ENCODE peak calls at places on chromosomes 12 and 14, in four cellular contexts. One of them, this sample, is unnamed.
A peak's percentile ranks its signal among the peaks of the same experiment; 100 is the strongest.

GRCh38 chr12:112182499-112182898 is 57.1 kb downstream of the TRAFD1 start:
- DNase-seq in tibial nerve: peak; percentile 43
- DNase-seq in fibroblast of lung: peak; percentile 6
- DNase-seq in small intestine: no peak
- DNase-seq in this sample: no peak

GRCh38 chr14:49926803-49927202 is 33.9 kb downstream of the ARF6 start:
- DNase-seq in tibial nerve: no peak
- DNase-seq in fibroblast of lung: no peak
- DNase-seq in small intestine: no peak
- DNase-seq in this sample: no peak

GRCh38 chr12:100576311-100577036 is 3.0 kb downstream of the GAS2L3 start:
- DNase-seq in tibial nerve: no peak
- DNase-seq in fibroblast of lung: peak; percentile 82
- DNase-seq in small intestine: peak; percentile 54
- DNase-seq in this sample: peak; percentile 57

GRCh38 chr12:85711735-85712390 is 124.3 kb downstream of the RASSF9 start:
- DNase-seq in tibial nerve: peak; percentile 22
- DNase-seq in fibroblast of lung: no peak
- DNase-seq in small intestine: no peak
- DNase-seq in this sample: no peak

GRCh38 chr12:128891856-128892255 is 38.6 kb downstream of the GLT1D1 start:
- DNase-seq in tibial nerve: no peak
- DNase-seq in fibroblast of lung: no peak
- DNase-seq in small intestine: no peak
- DNase-seq in this sample: no peak

GRCh38 chr14:89455412-89455811 is 38.4 kb upstream of the FOXN3 start:
- DNase-seq in tibial nerve: no peak
- DNase-seq in fibroblast of lung: peak; percentile 24
- DNase-seq in small intestine: peak; percentile 91
- DNase-seq in this sample: no peak

GRCh38 chr12:51270067-51270846 is at the start of gene SMAGP:
- DNase-seq in tibial nerve: no peak
- DNase-seq in fibroblast of lung: peak; percentile 46
- DNase-seq in small intestine: peak; percentile 76
- DNase-seq in this sample: peak; percentile 44

GRCh38 chr14:51744372-51745150 is 92.9 kb downstream of the FRMD6 start:
- DNase-seq in tibial nerve: no peak
- DNase-seq in fibroblast of lung: no peak
- DNase-seq in small intestine: no peak
- DNase-seq in this sample: no peak

GRCh38 chr14:29220077-29220476 is 453.5 kb downstream of the FOXG1 start:
- DNase-seq in tibial nerve: no peak
- DNase-seq in fibroblast of lung: no peak
- DNase-seq in small intestine: no peak
- DNase-seq in this sample: no peak

GRCh38 chr12:81329088-81329487 is 251.2 kb downstream of the ACSS3 start:
- DNase-seq in tibial nerve: no peak
- DNase-seq in fibroblast of lung: peak; percentile 14
- DNase-seq in small intestine: peak; percentile 0
- DNase-seq in this sample: peak; percentile 15

GRCh38 chr12:79347852-79348251 is 342.9 kb downstream of the PAWR start:
- DNase-seq in tibial nerve: no peak
- DNase-seq in fibroblast of lung: no peak
- DNase-seq in small intestine: no peak
- DNase-seq in this sample: no peak

GRCh38 chr14:61322799-61323290 is 1.5 kb downstream of the PRKCH start:
- DNase-seq in tibial nerve: no peak
- DNase-seq in fibroblast of lung: peak; percentile 7
- DNase-seq in small intestine: no peak
- DNase-seq in this sample: peak; percentile 98
- H3K27ac ChIP-seq in tibial nerve: peak overlapping the region; percentile 4
- H3K27ac ChIP-seq in fibroblast of lung: no peak overlapping the region
- H3K27ac ChIP-seq in small intestine: peak overlapping the region; percentile 89
- H3K27ac ChIP-seq in this sample: peak overlapping the region; percentile 92

DNA sequence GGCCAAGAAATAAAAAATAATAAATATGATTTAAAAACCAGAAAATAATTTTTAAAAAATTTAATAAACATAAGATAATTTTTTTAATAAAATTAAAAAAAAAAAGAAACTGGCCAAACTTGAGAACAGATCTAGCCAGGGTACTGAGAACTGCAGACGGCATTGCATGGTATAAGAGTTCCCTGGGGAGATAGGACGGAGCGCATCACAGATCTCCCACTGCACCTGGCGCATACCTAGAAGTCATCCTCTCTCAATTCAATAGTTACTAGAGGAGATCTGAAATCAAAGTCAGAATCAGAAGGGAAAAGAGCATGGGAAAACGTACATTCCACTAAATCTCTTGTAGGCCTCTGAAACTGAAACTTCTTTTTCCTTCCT is 58.9 kb upstream of the BCL2L14 start:
- DNase-seq in tibial nerve: no peak
- DNase-seq in fibroblast of lung: no peak
- DNase-seq in small intestine: no peak
- DNase-seq in this sample: no peak
- H3K27ac ChIP-seq in tibial nerve: no peak overlapping the region
- H3K27ac ChIP-seq in fibroblast of lung: no peak overlapping the region
- H3K27ac ChIP-seq in small intestine: no peak overlapping the region
- H3K27ac ChIP-seq in this sample: no peak overlapping the region

GRCh38 chr12:14953752-14954151 is 7.6 kb downstream of the ARHGDIB start:
- DNase-seq in tibial nerve: no peak
- DNase-seq in fibroblast of lung: no peak
- DNase-seq in small intestine: no peak
- DNase-seq in this sample: no peak
- H3K27ac ChIP-seq in tibial nerve: no peak overlapping the region
- H3K27ac ChIP-seq in fibroblast of lung: no peak overlapping the region
- H3K27ac ChIP-seq in small intestine: peak overlapping the region; percentile 82
- H3K27ac ChIP-seq in this sample: no peak overlapping the region

GRCh38 chr14:93234798-93235197 is 27.7 kb downstream of the UBR7 start:
- DNase-seq in tibial nerve: no peak
- DNase-seq in fibroblast of lung: peak; percentile 89
- DNase-seq in small intestine: no peak
- DNase-seq in this sample: peak; percentile 90

GRCh38 chr14:93232159-93232558 is 25.1 kb downstream of the UBR7 start:
- DNase-seq in tibial nerve: no peak
- DNase-seq in fibroblast of lung: no peak
- DNase-seq in small intestine: no peak
- DNase-seq in this sample: no peak

GRCh38 chr14:93228550-93228949 is 21.5 kb downstream of the UBR7 start:
- DNase-seq in tibial nerve: no peak
- DNase-seq in fibroblast of lung: no peak
- DNase-seq in small intestine: no peak
- DNase-seq in this sample: no peak

GRCh38 chr14:93231129-93231979 is 24.3 kb downstream of the UBR7 start:
- DNase-seq in tibial nerve: no peak
- DNase-seq in fibroblast of lung: peak; percentile 65
- DNase-seq in small intestine: no peak
- DNase-seq in this sample: peak; percentile 49

DNA sequence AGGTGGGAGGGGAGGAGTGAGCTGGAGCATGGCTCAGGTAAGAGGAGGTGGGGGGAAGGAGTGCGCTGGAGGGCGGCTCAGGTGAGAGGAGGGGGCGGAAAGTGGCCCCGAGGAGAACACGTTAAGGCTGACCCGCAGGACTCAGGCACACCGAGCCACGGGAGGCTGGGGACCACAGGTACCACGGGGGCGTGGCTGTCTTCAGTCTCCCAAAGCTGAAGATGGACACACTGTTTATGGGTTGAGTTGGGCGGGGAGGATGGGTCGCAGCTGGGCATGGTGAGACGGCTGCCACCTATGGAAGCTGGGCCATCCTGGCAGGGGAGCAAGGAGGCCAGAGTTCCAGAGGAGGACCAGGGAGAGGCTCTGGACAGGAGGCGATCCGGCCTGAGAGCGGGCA is 23.5 kb downstream of the UBR7 start:
- DNase-seq in tibial nerve: no peak
- DNase-seq in fibroblast of lung: no peak
- DNase-seq in small intestine: no peak
- DNase-seq in this sample: no peak
- H3K27ac ChIP-seq in tibial nerve: no peak overlapping the region
- H3K27ac ChIP-seq in fibroblast of lung: no peak overlapping the region
- H3K27ac ChIP-seq in small intestine: no peak overlapping the region
- H3K27ac ChIP-seq in this sample: no peak overlapping the region

GRCh38 chr14:71687115-71687836 is 245.0 kb upstream of the RGS6 start:
- DNase-seq in tibial nerve: no peak
- DNase-seq in fibroblast of lung: peak; percentile 58
- DNase-seq in small intestine: no peak
- DNase-seq in this sample: no peak
- H3K27ac ChIP-seq in tibial nerve: no peak overlapping the region
- H3K27ac ChIP-seq in fibroblast of lung: no peak overlapping the region
- H3K27ac ChIP-seq in small intestine: no peak overlapping the region
- H3K27ac ChIP-seq in this sample: no peak overlapping the region

DNA sequence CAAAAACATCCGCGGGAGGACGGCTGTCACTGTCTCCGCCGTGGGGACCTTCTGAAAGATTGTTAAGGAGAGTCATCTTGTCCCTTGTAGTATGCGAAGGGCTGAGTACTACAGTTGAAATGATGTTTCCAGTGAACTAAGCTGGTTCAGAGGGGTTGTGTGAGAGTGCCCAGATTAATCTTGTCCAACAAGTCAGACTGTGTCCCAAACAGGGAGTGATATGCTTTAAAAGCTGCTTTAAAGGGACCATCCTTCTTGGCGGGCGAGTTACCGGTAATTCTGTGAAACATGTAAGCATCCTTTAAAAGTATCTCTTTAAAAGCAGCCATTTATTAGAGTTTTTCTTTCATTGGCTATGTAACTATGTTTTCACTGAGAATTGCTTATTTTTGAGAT is 1.1 kb downstream of the WDR20 start:
- DNase-seq in tibial nerve: no peak
- DNase-seq in fibroblast of lung: no peak
- DNase-seq in small intestine: no peak
- DNase-seq in this sample: no peak
- H3K27ac ChIP-seq in tibial nerve: no peak overlapping the region
- H3K27ac ChIP-seq in fibroblast of lung: peak overlapping the region; percentile 87
- H3K27ac ChIP-seq in small intestine: peak overlapping the region; percentile 82
- H3K27ac ChIP-seq in this sample: peak overlapping the region; percentile 91

DNA sequence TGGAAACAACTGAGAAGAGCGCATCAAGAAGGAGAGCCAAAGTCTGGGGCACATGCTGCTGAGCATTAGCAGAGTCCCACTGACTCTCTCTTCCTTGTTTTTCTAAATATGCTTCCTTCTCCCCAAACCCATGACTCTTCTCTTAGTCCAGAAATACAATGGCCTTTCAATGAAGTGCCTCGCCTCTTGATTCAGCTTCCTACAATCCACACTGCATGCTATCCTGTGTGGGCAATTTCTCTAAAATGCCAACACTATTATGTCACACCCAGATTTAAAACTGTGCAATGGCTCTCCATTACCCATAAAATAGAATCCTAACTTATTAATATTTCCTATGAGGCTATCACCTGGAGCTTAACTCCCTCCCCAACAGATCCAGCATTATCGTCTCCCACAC is 198.6 kb downstream of the RPAP3 start:
- DNase-seq in tibial nerve: no peak
- DNase-seq in fibroblast of lung: peak; percentile 54
- DNase-seq in small intestine: no peak
- DNase-seq in this sample: peak; percentile 54
- H3K27ac ChIP-seq in tibial nerve: no peak overlapping the region
- H3K27ac ChIP-seq in fibroblast of lung: no peak overlapping the region
- H3K27ac ChIP-seq in small intestine: no peak overlapping the region
- H3K27ac ChIP-seq in this sample: no peak overlapping the region

GRCh38 chr12:124862768-124863408 is 776 bp downstream of the SCARB1 start:
- DNase-seq in tibial nerve: no peak
- DNase-seq in fibroblast of lung: peak; percentile 23
- DNase-seq in small intestine: peak; percentile 72
- DNase-seq in this sample: no peak
- H3K27ac ChIP-seq in tibial nerve: peak overlapping the region; percentile 37
- H3K27ac ChIP-seq in fibroblast of lung: peak overlapping the region; percentile 28
- H3K27ac ChIP-seq in small intestine: no peak overlapping the region
- H3K27ac ChIP-seq in this sample: no peak overlapping the region

DNA sequence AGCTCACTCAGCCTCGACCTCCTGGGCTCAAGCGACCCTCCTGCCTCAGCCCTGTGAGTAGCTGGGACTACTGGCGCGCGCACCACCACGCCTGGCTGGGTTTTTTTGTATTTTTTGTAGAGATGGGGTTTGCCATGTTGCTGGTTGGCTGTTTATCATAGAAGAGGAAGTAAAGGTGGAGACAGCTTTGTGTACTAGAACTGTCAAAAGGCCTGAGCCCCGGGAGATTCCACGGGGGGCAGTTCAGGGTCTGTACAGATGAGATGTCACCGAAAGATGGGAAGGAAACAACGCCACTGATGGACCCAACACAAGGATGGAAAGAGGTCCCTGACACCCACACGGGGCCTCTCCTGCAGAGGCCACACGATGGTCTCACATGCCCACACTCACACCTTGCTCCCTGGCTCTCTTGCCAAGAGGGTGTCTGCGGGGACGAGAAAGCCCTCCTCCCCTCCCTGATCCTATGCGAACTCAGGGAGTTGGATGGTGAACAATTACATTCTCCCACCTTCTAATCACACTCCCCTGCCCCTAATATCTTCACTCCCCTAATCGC is 66.6 kb downstream of the KDM2B start:
- DNase-seq in tibial nerve: no peak
- DNase-seq in fibroblast of lung: no peak
- DNase-seq in small intestine: no peak
- DNase-seq in this sample: no peak
- H3K27ac ChIP-seq in tibial nerve: no peak overlapping the region
- H3K27ac ChIP-seq in fibroblast of lung: no peak overlapping the region
- H3K27ac ChIP-seq in small intestine: no peak overlapping the region
- H3K27ac ChIP-seq in this sample: no peak overlapping the region

GRCh38 chr12:27014859-27015729 is 910 bp upstream of the TM7SF3 start:
- DNase-seq in tibial nerve: no peak
- DNase-seq in fibroblast of lung: no peak
- DNase-seq in small intestine: no peak
- DNase-seq in this sample: no peak
- H3K27ac ChIP-seq in tibial nerve: peak overlapping the region; percentile 92
- H3K27ac ChIP-seq in fibroblast of lung: peak overlapping the region; percentile 59
- H3K27ac ChIP-seq in small intestine: peak overlapping the region; percentile 91
- H3K27ac ChIP-seq in this sample: peak overlapping the region; percentile 68

This sample was measured in foreskin keratinocyte.